ENCODE peak calls at places on chromosome 5, in five cellular contexts. Q is breast epithelium, C is transverse colon, Z is suprapubic skin, O is GM23338. N is an unnamed sample.
A peak's percentile ranks its signal among the peaks of the same experiment; 100 is the strongest.

GRCh38 chr5:43560128-43560527 is 3.3 kb upstream of the PAIP1 start:
- DNase-seq in Q (no peak), C (no peak), Z (no peak), O (no peak), N (no peak)

GRCh38 chr5:27702339-27702820 is 664.0 kb upstream of the CDH9 start:
- DNase-seq in Q (no peak), C (no peak), Z (no peak), O (peak; percentile 54), N (no peak)

GRCh38 chr5:16508730-16509531 is 43.3 kb upstream of the ZNF622 start:
- DNase-seq in Q (peak; percentile 66), C (peak; percentile 38), Z (no peak), O (peak; percentile 62), N (no peak)

GRCh38 chr5:131983244-131983771 is 28.1 kb downstream of the ACSL6 start:
- DNase-seq in Q (no peak), C (no peak), Z (no peak), O (no peak), N (no peak)

GRCh38 chr5:85049020-85049419 is 664.3 kb upstream of the EDIL3 start:
- DNase-seq in Q (no peak), C (no peak), Z (no peak), O (peak; percentile 82), N (no peak)

GRCh38 chr5:35145671-35146317 is 84.5 kb downstream of the PRLR start:
- DNase-seq in Q (no peak), C (no peak), Z (no peak), O (no peak), N (no peak)

GRCh38 chr5:170402508-170402907 is 13.3 kb upstream of the KCNMB1 start:
- DNase-seq in Q (no peak), C (no peak), Z (peak; percentile 18), O (no peak), N (no peak)

GRCh38 chr5:5929231-5929630 is 449.1 kb downstream of the MED10 start:
- DNase-seq in Q (no peak), C (no peak), Z (no peak), O (no peak), N (no peak)

GRCh38 chr5:38462972-38463633 is 93.3 kb downstream of the LIFR start:
- DNase-seq in Q (no peak), C (no peak), Z (no peak), O (no peak), N (no peak)

GRCh38 chr5:5316333-5316732 is 106.1 kb upstream of the ICE1 start:
- DNase-seq in Q (no peak), C (no peak), Z (no peak), O (no peak), N (no peak)

GRCh38 chr5:120466337-120467006 is 2.4 kb downstream of the PRR16 start:
- DNase-seq in Q (no peak), C (no peak), Z (no peak), O (no peak), N (no peak)

GRCh38 chr5:40386293-40386692 is 293.4 kb upstream of the PTGER4 start:
- DNase-seq in Q (no peak), C (no peak), Z (no peak), O (peak; percentile 8), N (no peak)

GRCh38 chr5:82735160-82735789 is 341.9 kb downstream of the TMEM167A start:
- DNase-seq in Q (no peak), C (no peak), Z (no peak), O (no peak), N (no peak)

GRCh38 chr5:54013556-54014157 is 296.7 kb downstream of the ARL15 start:
- DNase-seq in Q (no peak), C (peak; percentile 16), Z (no peak), O (no peak), N (no peak)

GRCh38 chr5:173045481-173045880 is 10.7 kb upstream of the CREBRF start:
- DNase-seq in Q (no peak), C (no peak), Z (no peak), O (peak; percentile 55), N (no peak)

GRCh38 chr5:83947763-83948162 is 227.1 kb upstream of the HAPLN1 start:
- DNase-seq in Q (no peak), C (no peak), Z (no peak), O (no peak), N (no peak)

GRCh38 chr5:100838048-100838473 is 65.0 kb downstream of the ST8SIA4 start:
- DNase-seq in Q (no peak), C (no peak), Z (no peak), O (no peak), N (no peak)

GRCh38 chr5:102539598-102539997 is 40.8 kb upstream of the SLCO6A1 start:
- DNase-seq in Q (no peak), C (no peak), Z (no peak), O (no peak), N (no peak)

GRCh38 chr5:157516016-157516415 is 56.0 kb downstream of the NIPAL4 start:
- DNase-seq in Q (no peak), C (no peak), Z (no peak), O (no peak), N (no peak)

GRCh38 chr5:77841616-77842015 is 65.5 kb upstream of the TBCA start:
- DNase-seq in Q (no peak), C (no peak), Z (no peak), O (no peak), N (no peak)

GRCh38 chr5:27124590-27124989 is 86.2 kb upstream of the CDH9 start:
- DNase-seq in Q (no peak), C (no peak), Z (no peak), O (peak; percentile 69), N (no peak)

GRCh38 chr5:30390095-30390494 is 803.4 kb upstream of the CDH6 start:
- DNase-seq in Q (peak; percentile 39), C (no peak), Z (no peak), O (peak; percentile 43), N (no peak)

GRCh38 chr5:60675286-60675685 is 24.7 kb downstream of the DEPDC1B start:
- DNase-seq in Q (no peak), C (no peak), Z (no peak), O (no peak), N (no peak)

GRCh38 chr5:56026863-56027300 is 32.1 kb upstream of the IL6ST start:
- DNase-seq in Q (no peak), C (no peak), Z (no peak), O (no peak), N (no peak)

GRCh38 chr5:143398451-143399237 is 4.8 kb downstream of the NR3C1 start:
- DNase-seq in Q (no peak), C (no peak), Z (no peak), O (no peak), N (no peak)

GRCh38 chr5:88140396-88140862 is 128.2 kb downstream of the TMEM161B start:
- DNase-seq in Q (peak; percentile 34), C (no peak), Z (no peak), O (peak; percentile 94), N (no peak)
- H3K27ac ChIP-seq in Q (no peak overlapping the region), C (no peak overlapping the region), Z (no peak overlapping the region), O (no peak overlapping the region), N (peak overlapping the region; percentile 67)

GRCh38 chr5:135235551-135236100 is 163.4 kb downstream of the MACROH2A1 start:
- DNase-seq in Q (no peak), C (no peak), Z (peak; percentile 24), O (no peak), N (peak; percentile 67)

GRCh38 chr5:135236187-135236835 is 162.7 kb downstream of the MACROH2A1 start:
- DNase-seq in Q (no peak), C (no peak), Z (peak; percentile 35), O (no peak), N (peak; percentile 78)

GRCh38 chr5:135238622-135239460 is 160.2 kb downstream of the MACROH2A1 start:
- DNase-seq in Q (peak; percentile 10), C (no peak), Z (peak; percentile 64), O (no peak), N (peak; percentile 93)

GRCh38 chr5:135235002-135235401 is 164.0 kb downstream of the MACROH2A1 start:
- DNase-seq in Q (no peak), C (no peak), Z (no peak), O (no peak), N (no peak)

DNA sequence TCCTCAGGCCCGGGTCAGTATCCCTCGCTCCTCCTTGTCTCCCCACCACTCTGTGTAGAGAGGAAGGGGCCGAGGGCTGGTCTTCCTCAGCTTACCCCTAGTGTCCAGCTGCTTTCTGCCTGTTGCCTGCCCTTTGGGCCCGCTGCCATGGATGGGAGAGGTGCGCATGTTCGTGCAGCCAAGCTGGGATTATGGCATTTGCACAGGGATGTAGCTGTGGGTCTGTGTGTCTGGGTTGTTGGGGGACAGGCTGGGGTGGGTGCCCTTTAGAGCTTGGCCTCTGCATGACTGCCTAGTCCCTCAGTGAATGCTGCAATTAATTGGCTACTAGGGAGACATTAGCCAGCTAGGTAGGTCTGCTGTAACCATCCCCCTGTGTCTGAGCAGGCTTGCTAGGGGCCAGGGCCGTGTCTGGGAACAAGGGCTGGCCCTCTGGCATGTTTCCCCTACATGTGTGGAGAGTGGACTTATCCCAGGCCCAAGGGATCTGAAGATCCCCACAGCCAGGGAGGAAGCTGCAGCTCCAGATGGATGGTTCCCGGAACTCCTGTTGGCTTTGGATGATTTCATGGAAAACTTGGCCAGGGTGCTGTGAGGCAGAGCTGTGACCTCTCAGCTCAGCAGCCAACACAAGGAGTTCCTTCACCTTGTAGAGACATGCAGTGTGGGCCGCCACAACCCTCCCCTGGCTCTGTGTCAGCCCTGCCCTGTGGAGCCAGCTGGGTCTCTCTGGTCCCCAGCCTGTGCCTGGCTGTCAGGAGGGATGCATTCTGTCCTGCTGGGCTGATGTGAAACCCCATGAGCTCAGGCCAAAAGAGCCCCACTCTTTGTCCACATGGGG is 161.9 kb downstream of the MACROH2A1 start:
- DNase-seq in Q (peak; percentile 17), C (no peak), Z (peak; percentile 72), O (no peak), N (peak; percentile 83)
- TF ChIP-seq POLR2AphosphoS5 in Q (no peak), C (no peak), Z (no peak), O (no peak), N (no peak)

DNA sequence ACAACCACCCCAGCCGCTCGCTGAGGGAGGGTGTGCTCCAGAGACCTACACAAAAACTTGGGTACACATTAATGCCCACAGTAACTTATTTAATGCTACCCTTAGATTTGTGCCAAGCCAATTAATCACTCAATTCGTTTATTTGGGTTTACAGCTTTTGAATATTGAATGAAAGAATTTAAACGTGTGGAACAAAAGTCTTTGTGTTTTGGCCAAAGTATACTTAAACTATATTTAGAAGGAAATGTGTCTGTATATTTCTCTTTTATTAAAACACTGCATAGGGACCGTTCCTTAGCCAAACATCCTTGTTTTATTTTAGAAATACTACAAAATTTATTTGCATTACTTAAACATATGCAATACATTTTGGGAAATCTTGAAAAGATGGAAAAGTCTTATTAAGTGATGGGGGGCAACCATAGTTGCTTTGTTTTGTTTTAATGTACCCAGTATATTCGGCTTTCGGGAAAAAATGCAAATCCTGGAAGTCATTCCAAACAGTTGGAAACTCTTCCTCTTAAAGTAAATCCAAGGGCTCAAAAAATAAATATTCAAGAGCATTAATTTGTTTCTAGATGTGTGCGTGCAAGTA is 11.8 kb downstream of the ZNF608 start:
- DNase-seq in Q (no peak), C (no peak), Z (no peak), O (no peak), N (no peak)
- H3K4me1 ChIP-seq in Q (peaks cover 17% of the 10 kb centered on the region), C (peaks cover 79% of the 10 kb centered on the region), Z (peaks cover 35% of the 10 kb centered on the region), O (peaks cover 78% of the 10 kb centered on the region), N (peaks cover 42% of the 10 kb centered on the region)

GRCh38 chr5:176659440-176659839 is 12.2 kb downstream of the TSPAN17 start:
- DNase-seq in Q (no peak), C (no peak), Z (no peak), O (no peak), N (no peak)

GRCh38 chr5:176658817-176659216 is 11.5 kb downstream of the TSPAN17 start:
- DNase-seq in Q (no peak), C (peak; percentile 46), Z (no peak), O (no peak), N (no peak)

GRCh38 chr5:176660530-176660859 is 13.2 kb downstream of the TSPAN17 start:
- DNase-seq in Q (no peak), C (no peak), Z (no peak), O (no peak), N (no peak)

GRCh38 chr5:176660860-176661641 is 13.8 kb downstream of the TSPAN17 start:
- DNase-seq in Q (peak; percentile 31), C (peak; percentile 74), Z (no peak), O (peak; percentile 90), N (no peak)

GRCh38 chr5:176659860-176660461 is 12.7 kb downstream of the TSPAN17 start:
- DNase-seq in Q (no peak), C (no peak), Z (no peak), O (no peak), N (no peak)
- H3K27ac ChIP-seq in Q (no peak overlapping the region), C (no peak overlapping the region), Z (no peak overlapping the region), O (no peak overlapping the region), N (no peak overlapping the region)